ENCODE peak calls at places on chromosomes 1 and 21, in seven cellular contexts. E, X, J, V, T, N and R are unnamed samples. For H3K36me3, the result is how much of the 10 kb centered on the place peaks cover.

GRCh38 chr1:181127898-181128453 is 39.5 kb downstream of the IER5 start:
- DNase-seq in E (no peak), X (no peak), J (no peak), V (no peak), T (no peak), N (no peak), R (no peak)

GRCh38 chr1:46506470-46507219 is 17.0 kb downstream of the DMBX1 start:
- DNase-seq in E (no peak), X (no peak), J (no peak), V (no peak), T (no peak), N (no peak), R (no peak)

GRCh38 chr1:158020877-158021630 is 27.6 kb downstream of the KIRREL1 start:
- DNase-seq in E (no peak), X (no peak), J (no peak), V (no peak), T (peak), N (peak), R (no peak)

GRCh38 chr1:55527831-55528230 is 312.7 kb upstream of the USP24 start:
- DNase-seq in E (no peak), X (no peak), J (no peak), V (no peak), T (no peak), N (no peak), R (no peak)

GRCh38 chr1:223765719-223766340 is 53.5 kb downstream of the CAPN2 start:
- DNase-seq in E (no peak), X (no peak), J (no peak), V (no peak), T (no peak), N (no peak), R (no peak)

GRCh38 chr1:225653463-225654276 is 747 bp upstream of the ENAH start:
- DNase-seq in E (peak), X (no peak), J (no peak), V (peak), T (peak), N (peak), R (no peak)

GRCh38 chr1:156816561-156817328 is at the start of gene SH2D2A:
- DNase-seq in E (no peak), X (peak), J (peak), V (no peak), T (no peak), N (no peak), R (no peak)

GRCh38 chr1:246107516-246108277 is 399.4 kb downstream of the SMYD3 start:
- DNase-seq in E (no peak), X (no peak), J (no peak), V (no peak), T (peak), N (peak), R (no peak)

GRCh38 chr1:92934395-92935378 is 26.6 kb downstream of the DIPK1A start:
- DNase-seq in E (peak), X (peak), J (no peak), V (peak), T (peak), N (peak), R (peak)

GRCh38 chr21:37758997-37759396 is 157.3 kb downstream of the KCNJ6 start:
- DNase-seq in E (no peak), X (peak), J (no peak), V (peak), T (peak), N (peak), R (no peak)

GRCh38 chr1:244545511-244545910 is 84.4 kb downstream of the CATSPERE start:
- DNase-seq in E (no peak), X (no peak), J (no peak), V (no peak), T (peak), N (peak), R (no peak)

GRCh38 chr1:161342836-161343235 is 24.8 kb downstream of the CFAP126 start:
- DNase-seq in E (no peak), X (no peak), J (no peak), V (no peak), T (no peak), N (no peak), R (no peak)

GRCh38 chr1:36740446-36740845 is 257.7 kb upstream of the CSF3R start:
- DNase-seq in E (no peak), X (no peak), J (no peak), V (no peak), T (no peak), N (no peak), R (no peak)

GRCh38 chr1:229643996-229644748 is 18.1 kb downstream of the URB2 start:
- DNase-seq in E (no peak), X (no peak), J (no peak), V (no peak), T (no peak), N (no peak), R (no peak)

GRCh38 chr1:154429841-154430611 is 24.9 kb downstream of the IL6R start:
- DNase-seq in E (no peak), X (no peak), J (no peak), V (no peak), T (no peak), N (no peak), R (no peak)

GRCh38 chr21:45858180-45858579 is 123.4 kb upstream of the COL6A1 start:
- DNase-seq in E (no peak), X (no peak), J (no peak), V (no peak), T (no peak), N (no peak), R (no peak)

GRCh38 chr21:45857761-45858160 is 123.8 kb upstream of the COL6A1 start:
- DNase-seq in E (no peak), X (no peak), J (no peak), V (no peak), T (no peak), N (no peak), R (no peak)

GRCh38 chr21:45860493-45861155 is 120.9 kb upstream of the COL6A1 start:
- DNase-seq in E (no peak), X (no peak), J (no peak), V (no peak), T (no peak), N (no peak), R (no peak)

GRCh38 chr21:45859762-45860357 is 121.7 kb upstream of the COL6A1 start:
- DNase-seq in E (no peak), X (no peak), J (no peak), V (no peak), T (no peak), N (no peak), R (no peak)

GRCh38 chr21:45859041-45859761 is 122.4 kb upstream of the COL6A1 start:
- DNase-seq in E (no peak), X (no peak), J (no peak), V (no peak), T (no peak), N (no peak), R (no peak)
- H3K36me3 ChIP-seq in E (under half), X (under half), J (under half), V (under half), T (under half), N (under half), R (under half)

GRCh38 chr1:220217383-220217988 is 54.8 kb downstream of the RAB3GAP2 start:
- DNase-seq in E (no peak), X (peak), J (no peak), V (no peak), T (no peak), N (no peak), R (no peak)
- TF ChIP-seq CTCF in E (no peak), X (peak), J (no peak), V (peak), T (peak), N (peak), R (peak)

DNA sequence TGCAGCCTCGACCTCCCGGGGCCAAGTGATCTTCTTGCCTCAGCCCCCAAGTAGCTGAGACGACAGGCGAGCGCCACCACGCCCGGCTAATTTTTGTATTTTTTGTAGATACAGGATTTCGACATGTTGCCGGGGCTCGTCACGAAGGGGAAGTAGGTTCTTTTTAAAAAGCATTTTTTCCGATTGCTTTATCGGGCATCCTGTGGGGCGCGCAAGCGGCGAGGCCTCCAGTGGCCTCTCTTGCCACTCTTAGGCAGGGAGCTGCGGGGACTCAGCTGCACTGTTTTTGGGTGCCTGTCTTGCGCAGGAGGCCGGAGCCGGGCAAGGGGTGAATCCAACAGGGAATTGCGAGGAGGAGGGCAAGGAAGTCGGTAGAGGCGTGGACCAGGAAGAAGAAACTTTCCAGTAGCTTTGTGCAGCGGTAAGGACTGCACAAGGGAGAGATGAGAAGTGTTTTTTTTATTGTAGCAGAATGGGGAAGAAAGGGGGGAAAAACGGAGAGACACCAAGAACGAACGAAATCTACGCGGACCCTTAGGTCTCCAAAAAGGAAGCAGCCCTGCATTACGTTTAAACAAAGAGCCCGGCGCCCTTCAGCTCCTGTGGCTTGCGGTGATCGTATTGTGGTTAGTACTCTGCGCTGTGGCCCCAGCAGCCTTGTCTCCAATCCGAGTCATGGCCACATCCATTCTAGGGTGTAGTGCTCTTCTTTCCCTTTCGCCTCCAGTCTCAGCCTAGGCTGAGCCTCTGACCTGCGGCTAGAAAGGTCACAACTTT is 164.8 kb downstream of the PPIAL4G start:
- DNase-seq in E (no peak), X (peak), J (no peak), V (no peak), T (no peak), N (peak), R (no peak)
- H3K4me3 ChIP-seq in E (peak), X (peak), J (peak), V (no peak), T (peak), N (no peak), R (no peak)

GRCh38 chr1:22526677-22527076 is 36.6 kb upstream of the EPHA8 start:
- DNase-seq in E (no peak), X (no peak), J (no peak), V (no peak), T (no peak), N (no peak), R (no peak)
- H3K36me3 ChIP-seq in E (under half), X (under half), J (under half), V (under half), T (under half), N (under half), R (under half)

GRCh38 chr1:164725401-164725800 is 166.4 kb downstream of the PBX1 start:
- DNase-seq in E (no peak), X (no peak), J (no peak), V (no peak), T (no peak), N (no peak), R (peak)
- TF ChIP-seq CTCF in E (no peak), X (no peak), J (no peak), V (no peak), T (no peak), N (no peak), R (no peak)

GRCh38 chr1:234978397-234979291 is 150.0 kb downstream of the TOMM20 start:
- DNase-seq in E (peak), X (peak), J (no peak), V (no peak), T (peak), N (peak), R (no peak)
- H3K4me3 ChIP-seq in E (no peak), X (peak), J (no peak), V (no peak), T (no peak), N (no peak), R (no peak)

GRCh38 chr21:38806153-38806941 is 618 bp downstream of the ETS2 start:
- DNase-seq in E (no peak), X (no peak), J (no peak), V (no peak), T (no peak), N (peak), R (no peak)

GRCh38 chr21:38807481-38807880 is 1.8 kb downstream of the ETS2 start:
- DNase-seq in E (no peak), X (no peak), J (no peak), V (no peak), T (no peak), N (no peak), R (no peak)

GRCh38 chr21:38805282-38806152 is at the start of gene ETS2:
- DNase-seq in E (peak), X (peak), J (peak), V (peak), T (peak), N (peak), R (no peak)

GRCh38 chr21:38807987-38808386 is 2.3 kb downstream of the ETS2 start:
- DNase-seq in E (no peak), X (no peak), J (no peak), V (no peak), T (no peak), N (no peak), R (no peak)

DNA sequence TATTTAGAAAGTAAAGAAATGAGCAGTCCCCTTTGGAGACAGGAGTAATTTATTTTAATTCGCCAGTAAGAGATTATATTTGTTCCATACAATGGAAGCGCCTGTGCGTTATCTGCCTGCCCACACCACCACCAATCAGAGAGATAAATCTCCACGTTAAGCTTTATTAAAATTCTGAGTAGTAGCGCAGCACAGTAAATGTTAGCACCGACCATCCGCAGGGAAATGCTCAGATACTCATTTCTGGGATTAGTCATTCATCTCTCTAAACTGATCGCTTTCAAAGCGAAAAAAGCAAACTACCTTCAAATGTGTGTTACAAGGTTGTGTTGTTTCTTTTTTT is 1.2 kb downstream of the ETS2 start:
- DNase-seq in E (no peak), X (no peak), J (no peak), V (no peak), T (peak), N (peak), R (no peak)
- H3K36me3 ChIP-seq in E (under half), X (under half), J (under half), V (under half), T (under half), N (under half), R (under half)

DNA sequence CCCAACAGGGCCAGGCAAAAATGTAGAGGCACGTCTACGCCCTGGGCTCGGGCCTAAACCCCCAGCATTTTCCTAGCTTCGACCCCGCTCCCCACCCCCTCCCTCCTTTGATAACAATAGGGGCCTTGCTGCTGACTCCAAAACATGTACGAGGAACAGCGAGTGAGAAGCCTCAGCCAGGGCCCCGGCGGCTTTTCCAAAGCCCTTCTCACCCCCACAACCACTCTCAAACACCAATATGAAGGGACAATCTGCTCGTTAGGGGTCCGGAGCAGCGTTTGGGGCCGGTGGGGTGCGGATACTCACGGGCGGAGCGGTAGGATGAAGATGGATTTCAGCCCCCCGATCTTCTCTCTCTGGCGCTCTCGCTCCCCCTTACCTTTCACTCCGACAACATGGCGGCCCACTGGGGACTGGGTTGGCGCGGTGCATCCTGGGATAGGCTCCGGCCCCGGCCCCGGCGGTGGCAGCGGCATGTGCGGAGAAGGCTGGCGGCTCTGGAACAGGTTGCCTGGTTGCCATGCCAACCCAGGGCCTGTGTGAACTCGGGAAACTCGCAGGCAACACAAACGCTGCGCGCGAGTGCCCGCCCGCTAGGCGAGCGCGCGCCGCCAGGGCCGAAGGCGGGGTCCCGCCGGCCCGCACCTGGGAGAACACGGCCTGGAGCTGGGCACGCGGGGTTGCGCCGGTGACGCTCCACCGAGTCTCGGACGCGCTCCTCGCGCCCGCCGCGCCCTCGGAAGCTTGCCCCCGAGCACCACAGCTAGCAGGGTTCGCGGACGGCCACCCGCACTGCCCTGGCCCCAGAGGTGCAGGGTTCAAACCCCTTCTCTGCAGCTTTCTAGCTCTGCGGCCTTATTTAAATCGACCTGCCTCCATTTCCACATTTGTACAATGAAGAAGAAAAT is at the start of gene PUM1:
- DNase-seq in E (peak), X (peak), J (peak), V (peak), T (peak), N (peak), R (peak)
- TF ChIP-seq CTCF in E (no peak), X (no peak), J (peak), V (peak), T (no peak), N (no peak), R (no peak)

DNA sequence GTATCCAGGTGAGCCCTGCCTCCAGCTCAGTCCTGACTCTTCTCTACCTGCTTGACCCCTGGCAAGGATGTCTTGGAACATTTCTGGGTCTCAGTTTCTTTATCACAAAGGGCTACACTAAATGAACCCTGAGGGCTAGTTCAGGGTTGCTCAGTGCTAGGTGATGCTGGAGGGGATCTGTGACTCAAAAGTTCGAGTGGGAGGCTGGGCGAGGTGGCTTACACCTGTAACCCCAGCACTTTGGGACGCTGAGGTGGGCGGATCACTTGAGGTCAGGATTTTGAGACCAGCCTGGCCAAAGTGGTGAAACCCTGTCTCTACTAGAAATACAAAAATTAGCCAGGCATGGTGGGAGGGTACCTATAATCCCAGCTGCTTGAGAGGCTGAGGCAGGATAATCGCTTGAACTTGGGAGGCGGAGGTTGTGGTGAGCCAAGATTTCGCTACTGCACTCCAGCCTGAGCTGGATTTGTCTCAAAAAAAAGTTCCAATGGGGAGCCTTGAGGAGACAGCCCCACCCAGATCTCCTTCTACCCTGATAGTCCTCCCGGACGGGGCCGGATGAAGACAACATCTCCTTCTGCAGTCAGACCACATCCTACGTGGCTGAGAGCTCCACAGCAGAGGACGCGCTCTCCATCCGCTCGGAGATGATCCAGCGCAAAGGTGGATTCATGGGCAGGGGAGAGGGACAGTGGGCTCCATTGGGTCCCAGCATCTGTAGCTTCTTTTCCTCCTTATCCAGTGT is 48.9 kb downstream of the YARS1 start:
- DNase-seq in E (no peak), X (no peak), J (no peak), V (no peak), T (no peak), N (no peak), R (no peak)
- H3K4me3 ChIP-seq in E (no peak), X (no peak), J (no peak), V (no peak), T (no peak), N (no peak), R (no peak)

GRCh38 chr21:42527127-42527488 is 13.5 kb downstream of the SLC37A1 start:
- DNase-seq in E (no peak), X (no peak), J (no peak), V (no peak), T (no peak), N (no peak), R (no peak)

GRCh38 chr21:42525228-42525604 is 11.6 kb downstream of the SLC37A1 start:
- DNase-seq in E (no peak), X (peak), J (no peak), V (no peak), T (no peak), N (no peak), R (no peak)

GRCh38 chr21:42524341-42525227 is 10.9 kb downstream of the SLC37A1 start:
- DNase-seq in E (peak), X (peak), J (no peak), V (peak), T (peak), N (peak), R (peak)

GRCh38 chr21:42526379-42526727 is 12.7 kb downstream of the SLC37A1 start:
- DNase-seq in E (no peak), X (no peak), J (no peak), V (no peak), T (no peak), N (no peak), R (no peak)

DNA sequence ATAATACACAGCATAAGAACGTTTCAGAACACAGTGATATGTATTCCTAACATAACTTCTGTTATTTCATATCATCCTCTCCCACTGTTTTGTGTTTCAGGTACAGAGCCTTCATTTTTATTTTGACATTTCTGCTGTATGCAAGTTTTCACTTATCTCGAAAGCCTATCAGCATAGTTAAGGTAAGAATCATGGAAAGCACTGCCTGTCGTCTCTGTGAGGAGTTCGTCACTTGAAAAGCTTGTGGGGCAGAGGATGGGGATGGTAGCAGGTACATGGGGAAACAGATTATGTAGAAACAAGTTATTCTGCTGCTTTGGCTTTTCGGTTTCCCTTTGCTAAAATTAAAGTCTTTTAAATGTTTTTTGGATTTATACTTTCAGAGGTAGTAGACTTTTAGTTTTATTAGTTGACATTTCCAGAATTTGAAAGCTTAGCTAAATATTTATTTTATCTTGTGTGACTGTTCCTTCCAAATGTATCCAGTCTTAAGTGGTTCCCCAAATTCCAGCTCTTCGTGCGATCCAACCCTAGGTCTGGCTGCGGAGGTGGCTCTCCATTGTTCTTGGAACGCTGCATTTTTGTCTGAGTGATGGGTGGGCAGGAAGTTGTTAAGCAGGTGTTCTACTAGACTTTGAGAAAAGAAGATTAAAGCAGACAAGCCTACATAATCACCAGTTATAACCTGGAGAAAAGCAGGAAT is 12.2 kb downstream of the SLC37A1 start:
- DNase-seq in E (no peak), X (no peak), J (no peak), V (no peak), T (no peak), N (no peak), R (no peak)
- H3K36me3 ChIP-seq in E (under half), X (under half), J (under half), V (under half), T (under half), N (under half), R (under half)